ENCODE peak calls at places on chromosomes 16 and 17, in four cellular contexts. F is suprapubic skin, T is esophagus muscularis mucosa, M is upper lobe of left lung. I is an unnamed sample.

GRCh38 chr17:55265434-55266021 is 768 bp downstream of the HLF start:
- DNase-seq in M (peak; percentile 28), T (no peak), F (no peak), I (no peak)

GRCh38 chr17:29789186-29790170 is 140.6 kb downstream of the SSH2 start:
- DNase-seq in F (no peak), T (no peak), M (peak; percentile 66), I (no peak)

GRCh38 chr17:50841949-50842354 is 6.6 kb downstream of the WFIKKN2 start:
- DNase-seq in T (no peak), M (peak; percentile 56), F (peak; percentile 68), I (peak; percentile 75)

GRCh38 chr17:3512512-3513171 is 36.8 kb downstream of the ASPA start:
- DNase-seq in M (no peak), F (peak; percentile 82), T (no peak), I (peak; percentile 49)

GRCh38 chr17:58575511-58575910 is 61.1 kb upstream of the MTMR4 start:
- DNase-seq in F (no peak), M (no peak), T (no peak), I (no peak)

GRCh38 chr16:28218109-28218508 is 6.3 kb upstream of the XPO6 start:
- DNase-seq in T (no peak), F (no peak), M (peak; percentile 35), I (peak; percentile 37)

GRCh38 chr17:29369831-29370735 is 20.1 kb upstream of the TAOK1 start:
- DNase-seq in F (no peak), M (peak; percentile 69), T (no peak), I (peak; percentile 66)

GRCh38 chr16:84593825-84594724 is 23.8 kb downstream of the COTL1 start:
- DNase-seq in M (peak; percentile 77), F (no peak), T (no peak), I (peak; percentile 78)

GRCh38 chr16:27972500-27972899 is 91.0 kb downstream of the GSG1L start:
- DNase-seq in F (no peak), T (no peak), M (no peak), I (no peak)

GRCh38 chr17:81514735-81515529 is 2.3 kb upstream of the ACTG1 start:
- DNase-seq in T (no peak), F (peak; percentile 87), M (peak; percentile 90), I (peak; percentile 87)

DNA sequence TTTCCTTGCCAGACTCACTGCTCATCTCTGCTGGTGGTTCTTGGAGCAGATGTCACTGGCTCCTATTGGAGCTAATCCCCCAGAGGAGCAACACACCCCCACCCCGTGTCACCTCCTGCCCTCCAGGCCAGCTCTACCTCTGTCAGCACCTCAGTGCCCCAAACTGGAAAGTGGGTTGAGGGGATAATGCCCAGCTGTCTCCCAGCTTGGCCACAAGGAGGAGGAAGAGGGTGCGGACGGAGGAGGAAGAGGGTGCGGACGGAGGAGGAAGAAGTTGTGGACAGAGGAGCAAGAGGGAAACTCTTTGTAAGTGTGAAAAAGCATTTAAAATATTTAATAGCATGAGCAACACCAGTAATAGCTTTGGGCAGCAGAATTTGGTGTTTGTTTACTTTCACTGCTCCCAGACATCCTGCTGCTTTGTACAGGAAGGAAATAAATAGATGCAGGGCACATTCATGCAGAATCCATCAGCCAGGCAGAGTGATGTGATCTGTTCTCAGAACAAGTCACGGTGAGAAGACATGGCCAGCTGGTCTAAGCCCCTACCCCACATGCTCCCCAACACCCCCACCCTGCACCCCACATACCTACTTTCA is 82.5 kb downstream of the C17orf67 start:
- DNase-seq in T (no peak), F (no peak), M (no peak), I (no peak)
- TF ChIP-seq POLR2AphosphoS5 in T (no peak), F (no peak), M (no peak), I (no peak)

DNA sequence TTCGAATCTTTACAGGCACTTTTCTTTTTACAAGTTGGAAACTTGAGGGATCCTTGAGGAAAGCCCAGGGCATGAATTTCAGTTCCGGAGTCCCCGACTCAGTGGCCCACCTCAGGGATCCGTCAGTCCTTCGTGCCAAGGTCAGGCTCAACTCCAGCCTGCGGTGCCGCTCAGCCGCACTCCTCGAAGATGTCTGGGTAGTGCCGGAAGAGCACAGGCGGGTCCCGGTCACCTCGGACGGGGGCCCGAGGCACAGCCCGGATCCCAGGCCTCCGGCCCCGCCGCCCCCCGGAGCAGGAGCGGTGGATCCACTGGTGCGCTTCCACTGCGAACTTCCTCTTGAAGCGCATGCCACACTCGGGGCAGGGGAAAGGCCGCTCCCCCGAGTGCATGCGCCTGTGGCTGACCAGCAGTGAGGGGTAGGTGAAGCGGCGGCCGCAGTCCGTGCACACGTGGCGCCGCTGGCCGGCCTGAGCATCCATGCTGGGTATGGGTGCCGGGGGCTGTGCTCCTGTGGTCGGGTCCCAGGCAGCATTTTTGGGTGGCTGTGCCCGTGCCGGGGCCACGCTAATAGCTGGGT is 1.7 kb downstream of the ZNF688 start:
- DNase-seq in T (no peak), M (no peak), F (no peak), I (no peak)
- H3K4me1 ChIP-seq in T (peaks cover 24% of the 10 kb centered on the region), M (peaks cover 20% of the 10 kb centered on the region), F (peaks cover 37% of the 10 kb centered on the region), I (peaks cover 23% of the 10 kb centered on the region)

GRCh38 chr17:19703776-19704371 is 12.5 kb downstream of the SLC47A2 start:
- DNase-seq in M (no peak), T (peak; percentile 77), F (no peak), I (peak; percentile 51)

GRCh38 chr17:19702231-19702641 is 14.1 kb downstream of the SLC47A2 start:
- DNase-seq in M (no peak), T (no peak), F (no peak), I (no peak)

GRCh38 chr17:19705771-19706770 is 10.3 kb downstream of the SLC47A2 start:
- DNase-seq in F (no peak), M (no peak), T (peak; percentile 91), I (no peak)

GRCh38 chr17:19705201-19705600 is 11.2 kb downstream of the SLC47A2 start:
- DNase-seq in F (no peak), T (peak; percentile 57), M (no peak), I (no peak)

DNA sequence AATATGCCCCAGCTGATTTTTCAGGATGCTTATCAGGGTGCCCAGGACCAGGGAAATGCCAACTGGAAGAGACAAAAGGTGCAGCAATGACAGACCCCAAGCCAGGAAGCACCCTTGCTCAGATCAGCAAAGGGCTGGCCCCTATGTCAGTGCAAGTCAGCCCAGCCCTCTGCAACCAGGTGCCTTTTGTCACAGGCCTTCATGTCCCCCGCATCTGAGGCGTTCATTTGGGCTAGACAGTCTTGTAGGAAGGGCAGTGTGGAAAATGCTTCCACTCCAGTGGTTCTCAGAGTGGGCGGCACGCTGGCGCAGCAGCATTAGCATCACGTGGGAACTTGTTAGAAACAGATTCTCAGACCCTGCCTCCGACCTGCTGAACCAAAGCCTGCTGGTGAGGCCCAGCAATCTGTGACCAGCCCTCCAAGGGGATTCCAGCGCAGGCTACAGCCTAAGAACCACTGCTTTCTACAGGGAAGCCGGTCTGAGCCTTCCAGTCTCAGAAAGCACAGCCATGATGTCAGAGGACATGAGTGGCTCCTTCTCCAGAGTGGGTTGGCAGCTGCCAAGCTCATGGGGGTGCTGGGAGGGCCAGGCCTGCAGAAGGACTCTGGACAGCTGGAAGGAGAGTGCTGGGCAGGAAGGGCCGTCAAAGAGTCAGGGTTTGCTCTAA is 13.1 kb downstream of the SLC47A2 start:
- DNase-seq in T (peak; percentile 90), M (peak; percentile 81), F (no peak), I (no peak)
- TF ChIP-seq POLR2A in T (no peak), M (no peak), F (no peak), I (no peak)

GRCh38 chr16:48623304-48624016 is 13.5 kb upstream of the N4BP1 start:
- DNase-seq in T (peak; percentile 93), F (peak; percentile 87), M (peak; percentile 92), I (peak; percentile 88)
- TF ChIP-seq POLR2AphosphoS5 in T (peak; percentile 73), F (no peak), M (peak; percentile 29), I (peak; percentile 74)

GRCh38 chr17:78883533-78884131 is 19.4 kb downstream of the CEP295NL start:
- DNase-seq in T (peak; percentile 96), F (peak; percentile 93), M (peak; percentile 75), I (peak; percentile 56)

GRCh38 chr17:78886954-78887353 is 16.0 kb downstream of the CEP295NL start:
- DNase-seq in T (no peak), F (no peak), M (no peak), I (no peak)

GRCh38 chr17:78884148-78884870 is 18.7 kb downstream of the CEP295NL start:
- DNase-seq in T (no peak), M (no peak), F (no peak), I (no peak)

GRCh38 chr17:78884876-78885667 is 17.9 kb downstream of the CEP295NL start:
- DNase-seq in F (no peak), M (no peak), T (no peak), I (no peak)

DNA sequence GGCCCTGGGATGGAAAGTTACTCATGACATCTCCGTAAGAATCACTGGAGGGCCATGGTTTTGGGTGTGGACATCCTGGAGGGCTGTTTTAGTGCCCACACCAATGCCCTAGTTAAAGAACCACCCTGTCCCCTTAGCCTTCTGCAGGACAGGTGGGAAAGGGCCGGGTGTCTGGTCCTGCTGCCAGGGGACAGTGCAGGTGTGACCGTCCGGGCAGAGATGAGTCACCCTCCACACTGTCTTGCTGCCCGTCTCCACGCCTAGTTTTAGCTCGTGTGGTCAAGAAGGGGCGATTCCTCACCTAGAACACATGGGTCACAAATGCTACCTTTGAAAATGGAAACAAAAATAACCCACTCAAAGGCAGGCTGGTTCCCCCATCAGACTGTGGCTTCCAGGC is 17.0 kb downstream of the CEP295NL start:
- DNase-seq in F (no peak), M (no peak), T (no peak), I (no peak)
- H3K4me1 ChIP-seq in F (peaks cover 68% of the 10 kb centered on the region), M (peaks cover 47% of the 10 kb centered on the region), T (peaks cover 97% of the 10 kb centered on the region), I (peaks cover 96% of the 10 kb centered on the region)

GRCh38 chr17:17275991-17276390 is 5.1 kb downstream of the COPS3 start:
- DNase-seq in M (peak; percentile 26), T (no peak), F (no peak), I (no peak)

GRCh38 chr17:17285951-17286350 is 4.9 kb upstream of the COPS3 start:
- DNase-seq in F (no peak), T (no peak), M (no peak), I (peak; percentile 1)

DNA sequence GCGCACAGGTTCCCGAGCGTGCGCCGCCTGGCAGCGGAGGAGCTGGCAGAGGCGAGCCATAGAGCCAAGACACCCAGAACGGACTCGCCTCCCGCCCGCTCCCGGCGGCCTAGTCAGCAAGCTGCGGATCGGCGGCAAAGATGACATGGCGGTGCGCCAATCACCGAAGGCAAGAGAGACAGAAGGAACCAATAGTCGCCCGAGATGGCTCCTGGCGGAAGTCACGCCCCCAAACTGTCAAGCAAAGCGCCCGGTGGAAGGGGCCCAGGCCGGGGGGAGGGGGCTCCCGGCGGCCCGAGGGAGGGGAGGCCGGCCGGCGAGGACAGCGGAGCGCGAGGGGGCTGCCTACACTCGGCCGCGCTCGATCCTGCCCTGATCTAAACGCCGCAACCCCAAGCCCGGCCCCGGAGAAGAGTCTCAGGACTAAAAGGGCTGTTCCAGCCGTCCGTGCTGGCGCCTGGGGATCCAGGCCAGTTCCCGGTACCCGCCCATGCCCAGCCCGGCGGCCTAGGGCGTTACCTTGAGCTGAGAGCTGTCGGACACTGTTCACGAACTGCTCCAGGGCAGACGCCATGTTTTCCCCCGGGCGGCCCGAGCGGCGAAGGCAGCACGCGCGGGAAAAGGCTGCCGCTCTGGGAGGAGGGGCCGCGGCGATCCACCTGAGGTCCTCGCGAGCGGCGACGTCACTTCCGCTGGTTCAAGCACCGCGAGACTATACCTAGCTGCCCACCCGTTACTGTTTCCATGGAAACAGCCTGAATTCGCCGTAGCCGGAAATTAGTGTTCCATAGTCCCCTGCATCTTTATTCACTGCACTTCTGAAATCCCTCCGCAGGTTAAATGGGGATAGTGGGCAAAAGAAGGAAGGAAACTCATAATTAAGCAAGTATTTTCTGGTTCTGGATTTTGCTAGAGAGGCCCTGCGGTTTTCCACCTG is at the start of gene COPS3:
- DNase-seq in F (peak; percentile 98), T (peak; percentile 99), M (peak; percentile 99), I (peak; percentile 99)
- TF ChIP-seq POLR2A in F (peak; percentile 71), T (peak; percentile 61), M (peak; percentile 87), I (peak; percentile 43)

I was measured in stomach.